ENCODE peak calls at places on chromosomes 6 and 20, in seven cellular contexts. L is body of pancreas, N is hepatocyte, S is lower leg skin, K is neural progenitor cell, E is A549, T is cardiac muscle cell. U is an unnamed sample.

GRCh38 chr6:31170600-31170881 is at the start of gene POU5F1:
- DNase-seq in S (no peak), L (no peak), N (no peak), K (no peak), T (no peak), E (no peak), U (no peak)

GRCh38 chr20:33811763-33812672 is 870 bp downstream of the CHMP4B start:
- DNase-seq in N (peak; percentile 86), T (peak; percentile 36), S (peak; percentile 94), K (peak; percentile 39), E (peak; percentile 62), L (peak; percentile 81), U (peak; percentile 92)

GRCh38 chr20:6595704-6596103 is 171.8 kb upstream of the BMP2 start:
- DNase-seq in E (no peak), N (no peak), T (peak; percentile 35), K (peak; percentile 21), L (no peak), S (no peak), U (no peak)

GRCh38 chr6:28311139-28311823 is 24.7 kb downstream of the ZSCAN31 start:
- DNase-seq in T (no peak), L (no peak), S (no peak), K (peak; percentile 39), N (no peak), E (no peak), U (no peak)

GRCh38 chr6:6453186-6453585 is 132.7 kb upstream of the F13A1 start:
- DNase-seq in K (no peak), S (no peak), E (no peak), N (no peak), L (no peak), T (no peak), U (no peak)

GRCh38 chr6:161663682-161664081 is 389.8 kb upstream of the AGPAT4 start:
- DNase-seq in K (no peak), S (no peak), E (no peak), L (no peak), T (no peak), N (no peak), U (no peak)

GRCh38 chr6:71476872-71477271 is 188.3 kb downstream of the OGFRL1 start:
- DNase-seq in L (no peak), N (no peak), K (no peak), T (no peak), E (no peak), S (no peak), U (peak; percentile 74)

GRCh38 chr20:13395232-13395631 is 174.2 kb downstream of the ISM1 start:
- DNase-seq in N (no peak), K (no peak), T (no peak), S (no peak), E (no peak), L (no peak), U (no peak)

GRCh38 chr6:165660881-165661415 is 2.1 kb downstream of the PDE10A start:
- DNase-seq in T (no peak), E (no peak), S (no peak), K (peak; percentile 40), L (no peak), N (peak; percentile 19), U (no peak)

GRCh38 chr20:17519606-17520285 is 11.4 kb downstream of the BFSP1 start:
- DNase-seq in S (peak; percentile 21), K (no peak), E (no peak), L (no peak), T (no peak), N (no peak), U (no peak)

GRCh38 chr20:42277203-42277602 is 659.0 kb upstream of the CHD6 start:
- DNase-seq in N (no peak), K (peak; percentile 31), S (no peak), T (no peak), E (no peak), L (no peak), U (no peak)

GRCh38 chr6:157597461-157598312 is 216.7 kb downstream of the ZDHHC14 start:
- DNase-seq in E (peak; percentile 26), N (peak; percentile 65), S (peak; percentile 87), L (peak; percentile 77), K (peak; percentile 73), T (peak; percentile 46), U (peak; percentile 22)

GRCh38 chr20:24469116-24470030 is at the start of gene SYNDIG1:
- DNase-seq in E (peak; percentile 17), L (no peak), K (peak; percentile 84), N (peak; percentile 58), T (peak; percentile 66), S (no peak), U (no peak)

GRCh38 chr6:143772110-143772509 is 71.0 kb upstream of the LTV1 start:
- DNase-seq in N (no peak), S (no peak), K (no peak), E (no peak), L (no peak), T (no peak), U (no peak)

GRCh38 chr20:43870484-43870883 is 44.2 kb upstream of the TOX2 start:
- DNase-seq in N (no peak), T (no peak), L (no peak), E (no peak), S (no peak), K (no peak), U (no peak)

GRCh38 chr6:47674673-47675072 is 23.7 kb upstream of the ADGRF4 start:
- DNase-seq in S (no peak), L (no peak), K (no peak), E (no peak), N (no peak), T (no peak), U (no peak)

GRCh38 chr6:752438-752837 is 59.5 kb upstream of the EXOC2 start:
- DNase-seq in S (no peak), L (no peak), E (no peak), T (no peak), N (no peak), K (no peak), U (no peak)
- H3K4me3 ChIP-seq in S (no peak overlapping the region), L (no peak overlapping the region), E (no peak overlapping the region), T (no peak overlapping the region), N (no peak overlapping the region), K (no peak overlapping the region), U (no peak overlapping the region)

DNA sequence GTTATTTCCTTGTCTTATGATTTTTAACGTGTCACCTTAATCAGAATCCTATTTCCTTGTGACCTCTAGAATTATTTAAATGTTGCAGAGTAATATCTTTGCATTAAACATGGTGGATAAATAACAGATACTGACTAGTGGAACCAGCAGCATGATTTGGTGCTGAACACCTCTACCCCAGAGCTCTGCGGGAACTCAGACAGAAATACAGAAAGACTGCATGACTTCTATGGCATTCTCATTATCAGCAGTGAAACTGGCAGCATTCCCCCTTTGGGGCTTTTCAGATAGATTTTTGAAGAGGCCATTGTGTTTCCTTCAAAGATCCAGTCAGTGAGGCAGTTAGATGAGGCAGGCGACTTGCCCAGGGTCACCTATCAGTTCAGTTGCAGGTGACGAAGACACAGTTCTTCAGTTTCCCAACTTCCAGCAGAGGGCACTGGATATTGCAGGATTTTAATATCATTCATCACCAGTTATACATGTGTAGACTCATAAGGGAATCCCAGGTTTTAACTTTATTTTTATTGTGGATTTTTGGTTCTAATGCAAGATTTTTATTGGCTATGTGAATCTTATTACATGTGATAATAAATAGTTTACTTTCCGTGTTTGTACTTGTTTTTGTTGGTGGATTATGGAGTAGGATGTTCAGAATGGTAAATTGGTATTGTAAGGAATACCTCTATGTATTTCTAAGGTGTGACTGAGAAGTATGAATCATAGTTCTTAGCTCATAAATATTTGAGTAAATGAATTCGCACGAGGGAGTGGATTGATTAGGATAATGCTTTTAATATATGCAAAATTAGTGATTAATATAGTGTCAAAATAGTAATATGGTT is 81.3 kb downstream of the AFDN start:
- DNase-seq in K (no peak), N (peak; percentile 30), E (peak; percentile 37), T (peak; percentile 15), S (no peak), L (peak; percentile 48), U (peak; percentile 66)
- TF ChIP-seq CTCF in K (peak; percentile 48), N (peak; percentile 56), E (peak; percentile 59), T (peak; percentile 55), S (no peak), L (peak; percentile 20), U (peak; percentile 37)

GRCh38 chr6:41568202-41568584 is 22.0 kb downstream of the FOXP4 start:
- DNase-seq in N (no peak), K (no peak), S (no peak), L (no peak), T (no peak), E (no peak), U (no peak)

GRCh38 chr6:41568585-41569384 is 22.6 kb downstream of the FOXP4 start:
- DNase-seq in S (no peak), L (peak; percentile 80), T (peak; percentile 83), N (peak; percentile 62), K (no peak), E (peak; percentile 12), U (peak; percentile 26)

GRCh38 chr6:41572613-41573012 is 26.4 kb downstream of the FOXP4 start:
- DNase-seq in T (no peak), K (no peak), L (no peak), N (no peak), S (no peak), E (no peak), U (no peak)

GRCh38 chr6:41571066-41571780 is 25.0 kb downstream of the FOXP4 start:
- DNase-seq in E (no peak), S (no peak), T (no peak), K (no peak), N (no peak), L (no peak), U (peak; percentile 37)

GRCh38 chr6:41570270-41570615 is 24.1 kb downstream of the FOXP4 start:
- DNase-seq in L (no peak), K (peak; percentile 90), T (peak; percentile 56), N (no peak), E (no peak), S (no peak), U (no peak)
- H3K4me3 ChIP-seq in L (no peak overlapping the region), K (peak overlapping the region; percentile 38), T (no peak overlapping the region), N (no peak overlapping the region), E (no peak overlapping the region), S (no peak overlapping the region), U (no peak overlapping the region)

DNA sequence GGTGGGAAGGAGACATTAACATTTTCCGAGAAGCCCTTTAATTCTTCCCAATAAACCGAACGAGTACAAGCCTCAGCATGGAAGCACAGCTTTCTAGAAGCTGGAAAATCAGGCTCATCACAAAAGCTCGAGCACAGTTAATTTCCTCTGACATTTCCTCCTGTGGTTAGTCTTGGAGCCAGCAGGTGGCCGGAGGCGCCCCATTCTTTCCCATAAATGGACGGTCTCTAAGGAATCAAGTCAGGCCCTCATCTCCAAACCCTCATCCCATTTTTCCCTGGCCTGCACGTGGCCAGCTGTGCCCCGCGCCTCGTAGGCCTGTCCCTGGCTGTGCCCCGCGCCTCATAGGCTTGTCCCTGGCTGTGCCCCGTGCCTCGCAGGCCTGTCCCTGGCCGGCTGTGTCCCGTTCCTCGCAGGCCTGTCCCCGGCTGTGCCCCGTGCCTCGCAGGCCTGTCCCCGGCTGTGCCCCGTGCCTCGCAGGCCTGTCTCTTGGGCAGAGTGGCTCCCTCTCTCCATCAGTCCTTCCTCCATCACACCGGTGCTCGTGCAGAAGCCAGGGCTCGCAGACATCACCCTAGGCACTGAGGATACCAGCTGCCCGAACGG is 19.7 kb upstream of the NTSR1 start:
- DNase-seq in N (no peak), K (peak; percentile 34), S (no peak), L (no peak), T (peak; percentile 24), E (peak; percentile 31), U (no peak)
- TF ChIP-seq CTCF in N (peak; percentile 4), K (peak; percentile 24), S (no peak), L (no peak), T (peak; percentile 5), E (no peak), U (peak; percentile 24)